ENCODE peak calls at places on chromosomes 5 and 9, in eight cellular contexts. N is HFF-Myc; Z is CD8-positive, alpha-beta T cell; W is PC-3; A is fibroblast of mammary gland; U is choroid plexus epithelial cell; G is transverse colon; C is breast epithelium. F is an unnamed sample.

GRCh38 chr5:140148508-140148907 is 22.8 kb downstream of the IGIP start:
- DNase-seq in A (peak), U (peak), Z (no peak), G (no peak), N (no peak), C (no peak), W (no peak), F (no peak)

GRCh38 chr9:72305102-72305546 is 59.9 kb downstream of the ZFAND5 start:
- DNase-seq in Z (no peak), U (peak), A (peak), G (peak), C (peak), N (peak), W (peak), F (peak)

GRCh38 chr5:68074048-68074632 is 141.4 kb upstream of the PIK3R1 start:
- DNase-seq in G (no peak), A (peak), N (no peak), C (peak), U (no peak), W (no peak), Z (no peak), F (peak)

GRCh38 chr9:121021294-121021693 is 28.8 kb downstream of the C5 start:
- DNase-seq in U (no peak), W (no peak), A (peak), Z (no peak), G (no peak), N (peak), C (no peak), F (peak)

GRCh38 chr9:134566936-134567335 is 74.7 kb upstream of the COL5A1 start:
- DNase-seq in N (no peak), A (no peak), Z (no peak), G (no peak), W (no peak), C (no peak), U (no peak), F (no peak)

GRCh38 chr5:151384106-151384505 is 36.7 kb upstream of the SLC36A2 start:
- DNase-seq in C (no peak), U (peak), N (no peak), A (peak), G (no peak), W (peak), Z (no peak), F (no peak)

GRCh38 chr5:75671506-75671905 is 45.7 kb downstream of the POC5 start:
- DNase-seq in G (no peak), W (no peak), A (no peak), C (no peak), N (no peak), U (peak), Z (no peak), F (no peak)

GRCh38 chr5:175672976-175673648 is 15.2 kb downstream of the HRH2 start:
- DNase-seq in W (no peak), N (no peak), Z (no peak), A (no peak), C (no peak), G (no peak), U (no peak), F (no peak)

GRCh38 chr9:21402387-21403247 is 6.3 kb upstream of the IFNA8 start:
- DNase-seq in Z (no peak), A (no peak), G (no peak), U (no peak), C (no peak), W (no peak), N (no peak), F (peak)

GRCh38 chr9:91056917-91057316 is 255.3 kb downstream of the SYK start:
- DNase-seq in Z (no peak), U (peak), A (peak), G (no peak), W (no peak), C (no peak), N (no peak), F (no peak)

GRCh38 chr5:67301285-67301904 is 104.8 kb upstream of the CD180 start:
- DNase-seq in Z (no peak), N (peak), W (peak), C (peak), G (peak), U (peak), A (peak), F (peak)

GRCh38 chr9:134193912-134194535 is 29.7 kb upstream of the RNU6ATAC start:
- DNase-seq in C (no peak), N (no peak), Z (no peak), U (no peak), A (no peak), W (no peak), G (no peak), F (no peak)

GRCh38 chr9:135821116-135821515 is 86.2 kb downstream of the CAMSAP1 start:
- DNase-seq in N (no peak), U (no peak), C (no peak), A (no peak), Z (no peak), W (no peak), G (no peak), F (no peak)

GRCh38 chr5:60843693-60844428 is at the start of gene ELOVL7:
- DNase-seq in G (peak), U (peak), C (peak), Z (no peak), N (no peak), A (peak), W (peak), F (peak)

GRCh38 chr5:84863020-84863419 is 478.3 kb upstream of the EDIL3 start:
- DNase-seq in C (no peak), U (no peak), A (no peak), W (no peak), G (no peak), N (no peak), Z (no peak), F (no peak)

GRCh38 chr5:139342423-139342723 is 719 bp downstream of the PAIP2 start:
- DNase-seq in U (no peak), N (no peak), Z (peak), W (no peak), G (no peak), A (no peak), C (no peak), F (no peak)

GRCh38 chr9:121485618-121486531 is 13.8 kb downstream of the GGTA1 start:
- DNase-seq in W (no peak), C (no peak), U (no peak), G (no peak), Z (no peak), N (no peak), A (no peak), F (no peak)

GRCh38 chr5:141650851-141651727 is at the start of gene FCHSD1:
- DNase-seq in G (peak), U (peak), N (peak), Z (peak), W (peak), A (peak), C (peak), F (peak)

GRCh38 chr9:131478421-131478868 is 24.3 kb upstream of the POMT1 start:
- DNase-seq in Z (peak), U (peak), N (no peak), A (peak), C (no peak), W (peak), G (peak), F (peak)

GRCh38 chr9:8845376-8845775 is 1045.8 kb upstream of the DMAC1 start:
- DNase-seq in C (no peak), A (no peak), Z (no peak), G (no peak), U (no peak), N (no peak), W (no peak), F (no peak)

GRCh38 chr9:3342159-3342777 is 183.5 kb downstream of the RFX3 start:
- DNase-seq in C (no peak), U (peak), W (no peak), N (no peak), G (no peak), Z (no peak), A (peak), F (peak)

GRCh38 chr5:9545959-9546851 is at the start of gene SEMA5A:
- DNase-seq in U (peak), C (peak), W (peak), Z (peak), N (no peak), A (peak), G (peak), F (peak)

GRCh38 chr5:9544502-9545300 is 1.2 kb downstream of the SEMA5A start:
- DNase-seq in C (peak), N (no peak), U (peak), A (peak), G (peak), Z (no peak), W (peak), F (peak)

GRCh38 chr5:9544056-9544455 is 1.8 kb downstream of the SEMA5A start:
- DNase-seq in U (no peak), W (no peak), N (no peak), A (peak), G (no peak), Z (no peak), C (no peak), F (no peak)

GRCh38 chr5:9546973-9547947 is 1.4 kb upstream of the SEMA5A start:
- DNase-seq in Z (no peak), C (no peak), A (peak), G (peak), N (no peak), W (no peak), U (peak), F (peak)

GRCh38 chr5:9545301-9545958 is 445 bp downstream of the SEMA5A start:
- DNase-seq in Z (no peak), C (no peak), U (no peak), G (peak), A (no peak), W (no peak), N (no peak), F (peak)
- H3K4me3 ChIP-seq in Z (no peak), C (peak), U (peak), G (peak), A (peak), W (peak), N (peak), F (peak)

GRCh38 chr9:89518466-89519392 is 20.8 kb upstream of the SEMA4D start:
- DNase-seq in G (no peak), N (no peak), W (no peak), Z (no peak), C (no peak), U (no peak), A (no peak), F (no peak)
- TF ChIP-seq CTCF in G (no peak), N (no peak), W (no peak), Z (no peak), C (no peak), U (no peak), A (no peak), F (no peak)

GRCh38 chr9:113581865-113582697 is 118.6 kb downstream of the RGS3 start:
- DNase-seq in G (peak), C (peak), U (peak), A (peak), N (peak), Z (peak), W (no peak), F (peak)
- H3K4me3 ChIP-seq in G (no peak), C (peak), U (no peak), A (no peak), N (no peak), Z (peak), W (peak), F (peak)

DNA sequence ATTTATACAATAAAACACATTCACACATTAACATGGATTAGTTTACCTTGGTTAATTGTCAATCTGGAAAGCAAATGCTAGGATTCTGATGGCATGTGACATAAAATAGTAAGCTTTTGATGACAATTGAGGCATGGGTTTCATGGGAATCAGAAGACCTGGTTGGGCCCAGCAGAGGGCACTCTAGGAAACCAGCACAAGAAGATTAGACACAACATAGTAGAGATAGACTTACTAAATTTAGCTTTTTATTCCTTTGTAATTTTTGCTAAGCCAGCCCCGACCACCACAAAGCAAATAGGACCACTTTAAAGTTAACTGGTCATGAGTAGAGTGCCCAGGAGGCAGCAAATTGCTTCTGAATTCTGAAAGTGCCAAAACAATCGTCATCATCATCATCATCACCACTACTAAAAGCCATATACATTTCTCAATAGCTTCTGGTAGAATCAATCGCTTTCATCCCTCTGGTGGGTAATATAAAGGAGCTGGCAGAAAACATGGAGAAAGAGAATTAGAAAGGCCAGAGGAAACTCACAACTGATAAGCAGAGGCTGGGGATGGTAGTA is 163.2 kb downstream of the ARRDC3 start:
- DNase-seq in Z (peak), U (peak), A (peak), G (no peak), N (no peak), C (no peak), W (peak), F (peak)
- TF ChIP-seq CTCF in Z (no peak), U (peak), A (peak), G (no peak), N (peak), C (no peak), W (peak), F (peak)

GRCh38 chr9:128553695-128554094 is 1.3 kb downstream of the SPTAN1 start:
- DNase-seq in A (peak), C (no peak), G (no peak), U (peak), N (no peak), W (peak), Z (no peak), F (peak)

GRCh38 chr9:128552744-128553221 is 396 bp downstream of the SPTAN1 start:
- DNase-seq in W (peak), N (no peak), A (no peak), Z (no peak), C (peak), G (peak), U (peak), F (peak)

GRCh38 chr9:128556276-128556675 is 3.9 kb downstream of the SPTAN1 start:
- DNase-seq in Z (no peak), W (peak), G (no peak), A (no peak), U (no peak), C (no peak), N (no peak), F (no peak)

GRCh38 chr9:128555180-128555721 is 2.9 kb downstream of the SPTAN1 start:
- DNase-seq in G (no peak), A (peak), Z (no peak), W (peak), U (peak), C (no peak), N (no peak), F (no peak)

DNA sequence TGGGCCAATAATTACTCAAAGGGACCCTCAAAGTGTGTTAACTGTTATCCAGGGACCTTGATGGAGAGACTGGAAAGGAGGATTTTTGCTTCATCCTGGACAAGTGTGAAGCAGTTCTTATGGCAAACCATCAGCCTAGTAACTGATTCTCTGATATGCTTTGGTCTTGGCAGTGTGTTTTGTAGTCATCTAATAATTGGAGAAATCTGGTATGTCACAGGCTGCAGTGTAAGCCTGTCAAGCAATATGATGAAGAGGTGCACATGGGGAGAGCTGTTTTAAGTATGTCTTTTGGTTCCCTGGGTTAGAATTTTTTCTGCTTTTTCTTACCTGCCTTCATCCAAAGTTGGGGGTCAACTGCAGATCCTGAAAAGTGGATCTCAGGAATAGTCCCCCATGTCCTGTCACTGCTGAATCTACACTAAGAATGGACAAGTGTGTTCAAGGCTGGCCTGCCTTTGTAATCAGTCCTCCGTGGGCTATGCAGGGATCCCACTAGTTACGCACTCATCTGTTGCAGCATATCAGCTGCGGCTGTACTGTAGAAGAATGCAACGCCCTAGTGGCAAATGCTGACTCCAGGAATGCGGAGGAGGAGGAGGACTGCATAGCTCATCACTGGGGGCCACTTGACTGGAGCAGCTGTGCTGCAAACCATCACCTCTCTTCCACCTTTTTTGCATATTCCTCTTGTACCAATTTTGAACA is 1.9 kb downstream of the SPTAN1 start:
- DNase-seq in Z (no peak), C (peak), W (peak), G (peak), A (peak), N (no peak), U (peak), F (peak)
- H3K4me3 ChIP-seq in Z (peak), C (peak), W (peak), G (no peak), A (peak), N (peak), U (peak), F (peak)

GRCh38 chr5:174312270-174312617 is 266.7 kb downstream of the NSG2 start:
- DNase-seq in W (no peak), G (no peak), A (no peak), C (no peak), N (no peak), Z (no peak), U (no peak), F (no peak)
- TF ChIP-seq CTCF in W (peak), G (no peak), A (no peak), C (no peak), N (no peak), Z (no peak), U (no peak), F (no peak)

GRCh38 chr5:65611524-65611923 is 12.6 kb downstream of the TRIM23 start:
- DNase-seq in U (peak), W (peak), Z (no peak), N (no peak), C (no peak), A (no peak), G (no peak), F (no peak)
- H3K4me3 ChIP-seq in U (no peak), W (no peak), Z (no peak), N (no peak), C (no peak), A (no peak), G (no peak), F (no peak)

DNA sequence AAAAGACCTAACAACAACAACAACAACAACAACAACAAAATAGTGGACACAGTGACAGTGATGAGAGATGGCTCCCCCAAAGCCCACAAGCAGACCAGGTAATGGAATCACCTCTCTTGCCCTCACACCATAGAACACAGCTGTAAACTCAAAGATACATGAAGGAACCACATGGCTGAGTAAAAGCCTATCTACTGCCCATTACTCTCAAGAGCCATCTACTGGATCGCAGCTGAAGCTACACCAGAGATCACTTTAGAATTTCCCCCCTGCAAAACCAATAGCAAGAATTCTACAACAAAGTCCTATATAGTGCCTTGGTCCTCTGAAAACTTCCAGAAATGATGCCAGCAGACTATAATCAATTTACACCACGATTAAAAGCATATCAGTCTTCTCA is 1537.6 kb upstream of the CDH9 start:
- DNase-seq in W (peak), A (peak), C (no peak), N (no peak), G (no peak), Z (no peak), U (peak), F (no peak)
- TF ChIP-seq CTCF in W (peak), A (peak), C (no peak), N (no peak), G (no peak), Z (no peak), U (peak), F (no peak)

F was measured in foreskin fibroblast.